ENCODE peak calls at places on chromosomes 7 and 10, in ten cellular contexts. One of them, this sample, is unnamed.

GRCh38 chr10:88249450-88249849 is 333.7 kb downstream of the RNLS start:
- DNase-seq in NCI-H460: no peak
- DNase-seq in skeletal muscle cell: no peak
- DNase-seq in left cardiac atrium: no peak
- DNase-seq in iPS DF 19.7: no peak
- DNase-seq in NCI-H1105: no peak
- DNase-seq in T-cell: no peak
- DNase-seq in stimulated activated CD8-positive, alpha-beta memory T cell treated with anti-CD3 and anti-CD28 coated beads, Interleukin-15, amount 100 ng/mL, for 4 hours: no peak
- DNase-seq in activated effector memory CD4-positive, alpha-beta T cell treated with Interleukin-2 at 50 U/mL for 16 hours: no peak
- DNase-seq in activated naive CD4-positive, alpha-beta T cell treated with anti-CD3 and anti-CD28 coated beads for 36 hours: no peak
- DNase-seq in this sample: no peak

GRCh38 chr10:30433286-30433778 is 652 bp upstream of the MAP3K8 start:
- DNase-seq in left cardiac atrium: peak; percentile 87
- DNase-seq in iPS DF 19.7: no peak
- DNase-seq in skeletal muscle cell: no peak
- DNase-seq in NCI-H460: no peak
- DNase-seq in activated effector memory CD4-positive, alpha-beta T cell treated with Interleukin-2 at 50 U/mL for 16 hours: peak; percentile 25
- DNase-seq in T-cell: peak; percentile 24
- DNase-seq in NCI-H1105: no peak
- DNase-seq in stimulated activated CD8-positive, alpha-beta memory T cell treated with anti-CD3 and anti-CD28 coated beads, Interleukin-15, amount 100 ng/mL, for 4 hours: peak; percentile 20
- DNase-seq in activated naive CD4-positive, alpha-beta T cell treated with anti-CD3 and anti-CD28 coated beads for 36 hours: peak; percentile 54
- DNase-seq in this sample: no peak

GRCh38 chr10:119029613-119030420 is at the start of gene NANOS1:
- DNase-seq in activated naive CD4-positive, alpha-beta T cell treated with anti-CD3 and anti-CD28 coated beads for 36 hours: peak; percentile 10
- DNase-seq in NCI-H1105: no peak
- DNase-seq in stimulated activated CD8-positive, alpha-beta memory T cell treated with anti-CD3 and anti-CD28 coated beads, Interleukin-15, amount 100 ng/mL, for 4 hours: no peak
- DNase-seq in activated effector memory CD4-positive, alpha-beta T cell treated with Interleukin-2 at 50 U/mL for 16 hours: no peak
- DNase-seq in T-cell: no peak
- DNase-seq in NCI-H460: no peak
- DNase-seq in skeletal muscle cell: no peak
- DNase-seq in left cardiac atrium: peak; percentile 41
- DNase-seq in iPS DF 19.7: no peak
- DNase-seq in this sample: no peak

GRCh38 chr10:95443636-95444035 is 117.5 kb downstream of the SORBS1 start:
- DNase-seq in T-cell: no peak
- DNase-seq in NCI-H460: no peak
- DNase-seq in activated naive CD4-positive, alpha-beta T cell treated with anti-CD3 and anti-CD28 coated beads for 36 hours: no peak
- DNase-seq in activated effector memory CD4-positive, alpha-beta T cell treated with Interleukin-2 at 50 U/mL for 16 hours: no peak
- DNase-seq in iPS DF 19.7: no peak
- DNase-seq in stimulated activated CD8-positive, alpha-beta memory T cell treated with anti-CD3 and anti-CD28 coated beads, Interleukin-15, amount 100 ng/mL, for 4 hours: no peak
- DNase-seq in skeletal muscle cell: no peak
- DNase-seq in NCI-H1105: no peak
- DNase-seq in left cardiac atrium: no peak
- DNase-seq in this sample: no peak

GRCh38 chr7:138021889-138022288 is 20.0 kb upstream of the CREB3L2 start:
- DNase-seq in T-cell: no peak
- DNase-seq in NCI-H460: no peak
- DNase-seq in activated effector memory CD4-positive, alpha-beta T cell treated with Interleukin-2 at 50 U/mL for 16 hours: no peak
- DNase-seq in stimulated activated CD8-positive, alpha-beta memory T cell treated with anti-CD3 and anti-CD28 coated beads, Interleukin-15, amount 100 ng/mL, for 4 hours: no peak
- DNase-seq in skeletal muscle cell: no peak
- DNase-seq in iPS DF 19.7: no peak
- DNase-seq in left cardiac atrium: no peak
- DNase-seq in activated naive CD4-positive, alpha-beta T cell treated with anti-CD3 and anti-CD28 coated beads for 36 hours: no peak
- DNase-seq in NCI-H1105: no peak
- DNase-seq in this sample: no peak

GRCh38 chr10:102004376-102004775 is 51.6 kb downstream of the ARMH3 start:
- DNase-seq in NCI-H1105: no peak
- DNase-seq in left cardiac atrium: no peak
- DNase-seq in activated effector memory CD4-positive, alpha-beta T cell treated with Interleukin-2 at 50 U/mL for 16 hours: no peak
- DNase-seq in NCI-H460: no peak
- DNase-seq in activated naive CD4-positive, alpha-beta T cell treated with anti-CD3 and anti-CD28 coated beads for 36 hours: no peak
- DNase-seq in stimulated activated CD8-positive, alpha-beta memory T cell treated with anti-CD3 and anti-CD28 coated beads, Interleukin-15, amount 100 ng/mL, for 4 hours: no peak
- DNase-seq in T-cell: no peak
- DNase-seq in skeletal muscle cell: peak; percentile 76
- DNase-seq in iPS DF 19.7: no peak
- DNase-seq in this sample: no peak

GRCh38 chr7:81600608-81601007 is 169.2 kb downstream of the HGF start:
- DNase-seq in skeletal muscle cell: no peak
- DNase-seq in NCI-H1105: no peak
- DNase-seq in activated naive CD4-positive, alpha-beta T cell treated with anti-CD3 and anti-CD28 coated beads for 36 hours: no peak
- DNase-seq in iPS DF 19.7: no peak
- DNase-seq in left cardiac atrium: no peak
- DNase-seq in activated effector memory CD4-positive, alpha-beta T cell treated with Interleukin-2 at 50 U/mL for 16 hours: no peak
- DNase-seq in NCI-H460: no peak
- DNase-seq in stimulated activated CD8-positive, alpha-beta memory T cell treated with anti-CD3 and anti-CD28 coated beads, Interleukin-15, amount 100 ng/mL, for 4 hours: no peak
- DNase-seq in T-cell: no peak
- DNase-seq in this sample: peak; percentile 12

GRCh38 chr10:110919349-110919931 is at the start of gene SHOC2:
- DNase-seq in activated naive CD4-positive, alpha-beta T cell treated with anti-CD3 and anti-CD28 coated beads for 36 hours: peak; percentile 99
- DNase-seq in activated effector memory CD4-positive, alpha-beta T cell treated with Interleukin-2 at 50 U/mL for 16 hours: peak; percentile 97
- DNase-seq in NCI-H1105: peak; percentile 97
- DNase-seq in skeletal muscle cell: no peak
- DNase-seq in stimulated activated CD8-positive, alpha-beta memory T cell treated with anti-CD3 and anti-CD28 coated beads, Interleukin-15, amount 100 ng/mL, for 4 hours: peak; percentile 99
- DNase-seq in left cardiac atrium: peak; percentile 99
- DNase-seq in iPS DF 19.7: no peak
- DNase-seq in NCI-H460: no peak
- DNase-seq in T-cell: peak; percentile 97
- DNase-seq in this sample: no peak

GRCh38 chr7:156178857-156179256 is 366.6 kb upstream of the SHH start:
- DNase-seq in iPS DF 19.7: no peak
- DNase-seq in activated effector memory CD4-positive, alpha-beta T cell treated with Interleukin-2 at 50 U/mL for 16 hours: no peak
- DNase-seq in skeletal muscle cell: no peak
- DNase-seq in NCI-H460: no peak
- DNase-seq in left cardiac atrium: no peak
- DNase-seq in NCI-H1105: no peak
- DNase-seq in activated naive CD4-positive, alpha-beta T cell treated with anti-CD3 and anti-CD28 coated beads for 36 hours: no peak
- DNase-seq in T-cell: no peak
- DNase-seq in stimulated activated CD8-positive, alpha-beta memory T cell treated with anti-CD3 and anti-CD28 coated beads, Interleukin-15, amount 100 ng/mL, for 4 hours: no peak
- DNase-seq in this sample: no peak